ENCODE peak calls at places on chromosomes 13 and 19, in six cellular contexts. M is fibroblast of lung, Q is GM10248, N is endothelial cell, O is astrocyte of the cerebellum, T is nephron progenitor cell. S is an unnamed sample.

GRCh38 chr19:5821521-5822180 is 16.8 kb downstream of the NRTN start:
- DNase-seq in M (no peak), O (no peak), T (no peak), N (no peak), Q (no peak), S (no peak)

GRCh38 chr19:10521461-10522216 is 4.4 kb upstream of the S1PR5 start:
- DNase-seq in O (no peak), T (no peak), Q (no peak), N (no peak), M (no peak), S (no peak)

GRCh38 chr19:1042689-1043511 is 3.0 kb downstream of the ABCA7 start:
- DNase-seq in M (no peak), Q (no peak), N (no peak), T (no peak), O (no peak), S (no peak)

GRCh38 chr13:95385373-95385772 is 84.1 kb upstream of the ABCC4 start:
- DNase-seq in O (no peak), T (no peak), M (no peak), Q (no peak), N (no peak), S (no peak)

GRCh38 chr19:35379992-35380391 is 9.1 kb downstream of the GPR42 start:
- DNase-seq in N (no peak), T (no peak), Q (no peak), M (no peak), O (no peak), S (no peak)

GRCh38 chr19:4976412-4977298 is 7.7 kb downstream of the KDM4B start:
- DNase-seq in N (peak), T (no peak), M (peak), O (peak), Q (peak), S (no peak)

GRCh38 chr19:18293642-18294466 is 12.4 kb upstream of the JUND start:
- DNase-seq in N (no peak), Q (no peak), T (no peak), M (no peak), O (no peak), S (no peak)

GRCh38 chr13:19169496-19169895 is 12.1 kb downstream of the TUBA3C start:
- DNase-seq in T (no peak), M (no peak), O (no peak), Q (no peak), N (no peak), S (no peak)

GRCh38 chr19:45125360-45125759 is 32.4 kb downstream of the PPP1R37 start:
- DNase-seq in M (no peak), N (no peak), O (no peak), T (no peak), Q (no peak), S (no peak)

GRCh38 chr19:37691881-37692504 is 27.6 kb downstream of the ZNF607 start:
- DNase-seq in T (peak), Q (peak), O (peak), N (peak), M (peak), S (peak)

GRCh38 chr13:29529755-29530154 is 65.7 kb downstream of the SLC7A1 start:
- DNase-seq in N (no peak), O (no peak), Q (no peak), T (no peak), M (no peak), S (no peak)
- TF ChIP-seq CTCF in N (no peak), O (no peak), Q (no peak), T (no peak), M (no peak), S (no peak)

DNA sequence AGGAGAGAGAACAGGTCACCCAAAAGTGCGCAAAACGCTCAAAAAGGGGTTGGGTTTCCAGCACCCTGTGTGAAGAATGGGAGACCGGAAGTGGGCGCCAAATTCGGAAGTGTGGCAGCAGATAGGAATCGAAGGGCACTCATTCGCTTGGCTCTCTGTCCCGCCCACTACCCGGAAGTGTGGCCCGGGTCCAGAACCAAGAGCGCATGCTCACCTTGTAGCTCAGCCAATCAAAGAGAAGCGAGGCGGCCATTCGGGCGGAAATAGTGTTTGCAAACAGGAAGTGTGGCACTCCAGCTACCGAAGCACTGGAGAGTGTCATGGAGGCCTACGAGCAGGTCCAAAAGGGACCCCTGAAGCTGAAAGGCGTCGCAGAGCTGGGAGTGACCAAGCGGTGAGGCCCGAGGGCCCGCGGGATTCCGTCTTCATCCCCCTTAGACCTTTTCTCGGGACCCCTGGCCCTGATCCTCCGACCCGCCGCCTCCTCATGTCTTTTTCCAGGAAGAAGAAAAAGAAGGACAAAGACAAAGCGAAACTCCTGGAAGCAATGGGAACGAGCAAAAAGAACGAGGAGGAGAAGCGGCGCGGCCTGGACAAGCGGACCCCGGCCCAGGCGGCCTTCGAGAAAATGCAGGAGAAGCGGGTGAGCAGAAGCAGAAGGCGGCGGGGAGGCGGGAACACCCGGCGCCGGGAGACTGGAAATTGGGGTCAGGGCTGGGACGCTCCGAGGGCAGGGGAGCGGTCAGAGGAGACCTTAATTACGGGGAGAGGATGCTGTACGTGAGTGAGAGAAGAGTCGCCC is at the start of gene FAM32A:
- DNase-seq in T (peak), Q (peak), N (peak), M (peak), O (peak), S (peak)
- TF ChIP-seq CTCF in T (peak), Q (no peak), N (no peak), M (peak), O (peak), S (peak)

DNA sequence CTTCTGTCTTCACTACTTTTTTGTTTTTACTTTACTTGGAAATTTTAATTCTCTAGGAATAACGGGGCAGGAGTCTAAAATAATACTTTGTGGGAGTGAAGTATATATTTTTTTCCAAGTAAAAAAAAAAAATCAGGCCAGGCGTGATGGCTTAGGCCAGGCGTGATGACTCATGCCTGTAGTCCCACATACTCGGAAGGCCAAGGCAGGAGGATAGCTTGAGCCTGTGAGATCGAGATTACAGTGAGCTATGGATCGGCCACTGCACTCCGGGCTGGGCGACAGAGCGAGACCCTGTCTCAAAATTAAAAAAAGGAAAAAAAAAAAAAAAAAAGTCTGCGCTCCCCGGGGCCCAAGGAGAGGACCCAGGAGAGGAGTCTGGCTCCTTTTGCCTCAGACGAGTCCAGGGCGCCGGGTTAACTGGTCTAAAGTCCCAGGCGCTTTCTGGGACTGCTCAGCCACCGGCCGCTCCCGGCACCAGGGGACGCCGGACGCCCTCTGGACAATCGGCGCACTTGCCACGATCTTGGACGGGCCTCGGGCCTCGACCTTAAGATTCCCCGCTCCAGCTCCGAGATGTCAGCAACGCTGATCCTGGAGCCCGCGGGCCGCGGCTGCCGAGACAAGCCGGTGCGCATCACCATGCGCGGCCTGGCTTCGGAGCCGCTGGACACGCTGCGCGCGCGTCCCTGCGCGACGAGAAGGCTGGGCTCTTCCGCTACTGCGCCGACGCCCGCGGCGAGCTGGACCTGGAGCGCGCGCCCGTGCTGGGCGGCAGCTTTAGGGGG is 2.7 kb upstream of the ZFP82 start:
- DNase-seq in M (peak), Q (no peak), N (peak), O (no peak), T (no peak), S (no peak)
- TF ChIP-seq CTCF in M (no peak), Q (no peak), N (no peak), O (no peak), T (no peak), S (no peak)

GRCh38 chr19:30689474-30689873 is 317.3 kb downstream of the ZNF536 start:
- DNase-seq in M (no peak), Q (no peak), N (peak), O (no peak), T (no peak), S (no peak)
- TF ChIP-seq CTCF in M (no peak), Q (no peak), N (no peak), O (peak), T (peak), S (no peak)

DNA sequence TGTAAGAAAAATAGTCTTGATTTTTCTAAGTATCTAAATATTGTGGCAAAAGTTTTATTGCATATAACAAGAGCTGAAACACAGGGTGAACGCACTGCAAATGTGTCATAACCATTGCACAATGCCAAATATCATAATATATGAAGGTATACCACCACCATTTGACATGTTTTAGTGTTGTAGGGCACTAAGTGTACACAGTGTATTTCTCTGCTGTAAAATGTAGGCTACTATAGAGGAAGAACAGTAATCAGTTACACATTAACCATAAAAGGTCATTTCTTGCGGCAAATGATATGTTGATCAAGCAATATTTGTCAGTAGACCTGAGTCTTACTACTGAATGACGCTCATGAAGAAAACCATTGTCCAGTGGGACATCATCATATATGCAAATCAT is 18.3 kb upstream of the KLF5 start:
- DNase-seq in Q (no peak), O (no peak), T (no peak), N (no peak), M (no peak), S (no peak)
- TF ChIP-seq CTCF in Q (no peak), O (no peak), T (no peak), N (no peak), M (no peak), S (no peak)

GRCh38 chr13:20177049-20177831 is 15.5 kb downstream of the GJB2 start:
- DNase-seq in Q (no peak), M (no peak), T (no peak), O (no peak), N (no peak), S (no peak)
- TF ChIP-seq CTCF in Q (no peak), M (no peak), T (no peak), O (no peak), N (no peak), S (no peak)

GRCh38 chr19:11587973-11588631 is 9.2 kb upstream of the ZNF627 start:
- DNase-seq in Q (no peak), O (no peak), M (no peak), T (no peak), N (no peak), S (no peak)
- TF ChIP-seq CTCF in Q (no peak), O (no peak), M (no peak), T (no peak), N (peak), S (peak)

GRCh38 chr19:42023121-42023942 is 29.3 kb upstream of the ATP1A3 start:
- DNase-seq in T (peak), M (peak), O (no peak), Q (peak), N (peak), S (peak)
- TF ChIP-seq CTCF in T (peak), M (peak), O (no peak), Q (peak), N (peak), S (peak)

GRCh38 chr13:35631666-35632065 is 155.2 kb upstream of the MAB21L1 start:
- DNase-seq in N (no peak), Q (no peak), O (no peak), T (no peak), M (no peak), S (no peak)

GRCh38 chr13:35630551-35631275 is 154.2 kb upstream of the MAB21L1 start:
- DNase-seq in T (peak), M (peak), N (peak), Q (peak), O (peak), S (no peak)
- TF ChIP-seq CTCF in T (peak), M (peak), N (peak), Q (peak), O (peak), S (peak)

GRCh38 chr13:58949646-58950045 is 1214.1 kb downstream of the DIAPH3 start:
- DNase-seq in Q (no peak), M (no peak), T (peak), O (no peak), N (no peak), S (no peak)
- TF ChIP-seq CTCF in Q (no peak), M (no peak), T (no peak), O (no peak), N (no peak), S (no peak)

S was measured in neural crest cell.